ENCODE peak calls at places on chromosomes 2 and 18, in five cellular contexts. B is OCI-LY7, I is left lung, W is body of pancreas, H is hepatocyte. E is an unnamed sample.

GRCh38 chr2:231347081-231347480 is 48.4 kb upstream of the B3GNT7 start:
- DNase-seq in B (no peak), I (no peak), W (no peak), H (peak), E (no peak)

GRCh38 chr2:66170681-66171234 is 264.2 kb upstream of the MEIS1 start:
- DNase-seq in B (no peak), I (no peak), W (no peak), H (no peak), E (no peak)

GRCh38 chr2:62304429-62305417 is 108.8 kb downstream of the B3GNT2 start:
- DNase-seq in B (peak), I (peak), W (peak), H (peak), E (no peak)

GRCh38 chr2:156147594-156148330 is 184.8 kb downstream of the NR4A2 start:
- DNase-seq in B (no peak), I (no peak), W (no peak), H (no peak), E (no peak)

GRCh38 chr18:46627136-46627535 is 29.9 kb downstream of the LOXHD1 start:
- DNase-seq in B (no peak), I (no peak), W (no peak), H (no peak), E (no peak)

GRCh38 chr2:25595393-25595792 is 78.0 kb downstream of the DTNB start:
- DNase-seq in B (no peak), I (no peak), W (no peak), H (no peak), E (no peak)

GRCh38 chr2:219386532-219387280 is 1.0 kb downstream of the DNPEP start:
- DNase-seq in B (peak), I (no peak), W (no peak), H (no peak), E (no peak)

GRCh38 chr2:160667811-160668210 is 174.2 kb upstream of the RBMS1 start:
- DNase-seq in B (no peak), I (no peak), W (no peak), H (no peak), E (no peak)

GRCh38 chr2:223873672-223874071 is 36.3 kb upstream of the AP1S3 start:
- DNase-seq in B (no peak), I (no peak), W (no peak), H (no peak), E (no peak)

GRCh38 chr2:18077724-18078123 is 199.3 kb downstream of the KCNS3 start:
- DNase-seq in B (no peak), I (no peak), W (no peak), H (no peak), E (no peak)

GRCh38 chr2:28552045-28552823 is 56.4 kb downstream of the PLB1 start:
- DNase-seq in B (no peak), I (no peak), W (no peak), H (no peak), E (no peak)

GRCh38 chr2:148794558-148794957 is 80.5 kb upstream of the KIF5C start:
- DNase-seq in B (no peak), I (no peak), W (no peak), H (no peak), E (no peak)

GRCh38 chr18:46071894-46072867 is at the start of gene PSTPIP2:
- DNase-seq in B (no peak), I (peak), W (peak), H (peak), E (peak)

GRCh38 chr2:207265849-207266248 is 100.1 kb upstream of the KLF7 start:
- DNase-seq in B (no peak), I (no peak), W (no peak), H (no peak), E (no peak)

GRCh38 chr2:145411493-145411892 is 891.6 kb upstream of the ZEB2 start:
- DNase-seq in B (peak), I (no peak), W (no peak), H (no peak), E (no peak)

GRCh38 chr2:217672472-217672871 is 330.3 kb downstream of the TNS1 start:
- DNase-seq in B (no peak), I (no peak), W (no peak), H (peak), E (no peak)

GRCh38 chr2:27663160-27663462 is 303 bp downstream of the SUPT7L start:
- DNase-seq in B (no peak), I (peak), W (peak), H (no peak), E (no peak)

GRCh38 chr2:101792208-101792607 is 94.7 kb downstream of the MAP4K4 start:
- DNase-seq in B (no peak), I (no peak), W (no peak), H (no peak), E (no peak)

GRCh38 chr2:234764378-234764777 is 187.4 kb upstream of the SH3BP4 start:
- DNase-seq in B (no peak), I (no peak), W (no peak), H (no peak), E (no peak)

GRCh38 chr2:134347756-134348155 is 93.9 kb downstream of the MGAT5 start:
- DNase-seq in B (no peak), I (no peak), W (no peak), H (no peak), E (no peak)

GRCh38 chr2:52445720-52446119 is 1321.9 kb upstream of the CHAC2 start:
- DNase-seq in B (no peak), I (no peak), W (no peak), H (no peak), E (no peak)

GRCh38 chr2:178125862-178126261 is 13.6 kb downstream of the RBM45 start:
- DNase-seq in B (no peak), I (no peak), W (no peak), H (no peak), E (no peak)

GRCh38 chr2:1032030-1032429 is 81.4 kb downstream of the SNTG2 start:
- DNase-seq in B (no peak), I (no peak), W (no peak), H (no peak), E (no peak)

GRCh38 chr2:110712737-110713136 is 19.6 kb upstream of the ACOXL start:
- DNase-seq in B (no peak), I (no peak), W (no peak), H (no peak), E (no peak)

GRCh38 chr2:19785432-19785831 is 116.4 kb downstream of the TTC32 start:
- DNase-seq in B (no peak), I (no peak), W (no peak), H (no peak), E (no peak)

GRCh38 chr2:172438064-172438421 is 10.7 kb downstream of the ITGA6 start:
- DNase-seq in B (no peak), I (no peak), W (no peak), H (no peak), E (no peak)

GRCh38 chr2:218813771-218814460 is 17.7 kb downstream of the PRKAG3 start:
- DNase-seq in B (no peak), I (no peak), W (no peak), H (no peak), E (no peak)

GRCh38 chr2:43314299-43314927 is 88.0 kb upstream of the ZFP36L2 start:
- DNase-seq in B (no peak), I (no peak), W (no peak), H (no peak), E (no peak)

GRCh38 chr2:30641765-30642341 is 165.4 kb downstream of the CAPN13 start:
- DNase-seq in B (no peak), I (no peak), W (no peak), H (no peak), E (no peak)

GRCh38 chr2:45069711-45070664 is 60.7 kb upstream of the SIX2 start:
- DNase-seq in B (no peak), I (no peak), W (no peak), H (no peak), E (no peak)

GRCh38 chr2:172427990-172428840 is 829 bp downstream of the ITGA6 start:
- DNase-seq in B (no peak), I (peak), W (peak), H (peak), E (no peak)

DNA sequence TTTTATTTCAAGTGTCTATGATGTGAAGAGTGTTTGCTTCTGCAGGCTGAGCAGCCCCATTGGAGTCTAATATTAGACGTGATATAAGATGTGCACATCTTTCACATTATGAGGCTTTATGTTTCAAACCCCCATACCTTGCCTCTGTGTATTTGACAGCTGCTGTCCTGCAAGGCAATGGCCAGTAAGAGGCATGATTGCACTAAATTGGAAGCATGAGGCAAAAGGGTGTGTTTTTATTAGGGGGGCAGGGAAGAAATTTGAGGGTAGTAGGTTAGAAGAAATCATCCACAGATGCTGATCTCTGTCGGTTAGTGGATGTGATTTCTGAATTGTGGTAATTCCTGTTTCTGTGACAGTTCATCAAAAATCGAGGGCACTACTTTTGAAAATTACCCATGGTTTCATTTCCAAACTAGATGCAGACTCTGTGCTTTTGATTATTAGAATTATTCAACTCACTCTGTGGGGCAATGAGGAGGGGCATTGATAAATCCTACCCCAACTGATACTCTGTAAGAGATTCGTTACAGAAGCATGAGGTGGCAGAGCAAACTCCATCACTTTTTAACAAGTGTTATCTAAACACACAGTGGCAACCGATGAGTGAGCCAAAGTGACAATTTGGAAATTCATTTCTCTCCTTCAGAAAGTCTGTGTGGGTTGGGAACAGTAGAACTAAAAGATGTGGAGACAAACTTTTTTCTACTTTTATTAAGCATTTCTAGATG is 452.9 kb downstream of the ARHGAP15 start:
- DNase-seq in B (no peak), I (no peak), W (no peak), H (no peak), E (no peak)
- TF ChIP-seq CTCF in B (no peak), I (no peak), W (no peak), H (peak), E (no peak)

DNA sequence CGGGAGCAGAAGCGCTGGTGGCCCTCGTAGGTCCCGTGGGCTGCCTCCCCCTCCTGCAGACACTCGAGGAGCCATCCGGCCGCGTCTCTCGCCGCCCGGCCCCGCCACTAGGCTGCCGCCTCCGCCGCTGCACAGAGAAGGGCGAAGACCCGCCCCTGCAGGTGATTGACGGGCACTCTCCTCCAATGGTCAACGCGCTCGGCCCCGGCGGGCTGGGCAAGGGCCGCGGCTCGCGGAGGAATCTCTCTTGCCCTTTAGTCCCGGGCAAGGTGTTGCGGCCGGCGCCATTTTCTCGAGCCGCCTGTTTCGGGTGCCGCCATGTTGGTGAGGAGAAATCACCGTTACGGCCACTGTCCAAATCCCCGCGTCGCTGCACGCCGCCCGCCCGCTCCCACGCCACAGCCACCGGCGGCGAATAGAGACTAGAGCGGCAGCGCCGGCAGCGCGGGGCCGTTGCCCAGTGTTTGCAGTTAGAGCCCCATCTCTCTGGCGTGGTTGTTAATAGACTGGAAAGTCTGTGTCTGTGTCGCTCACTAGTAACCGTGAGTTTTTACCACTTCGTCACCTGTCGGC is at the start of gene ZC3H6:
- DNase-seq in B (peak), I (peak), W (peak), H (peak), E (peak)
- TF ChIP-seq CTCF in B (no peak), I (no peak), W (no peak), H (no peak), E (peak)

GRCh38 chr2:159187095-159187494 is 99.4 kb downstream of the WDSUB1 start:
- DNase-seq in B (no peak), I (no peak), W (no peak), H (no peak), E (no peak)

GRCh38 chr2:159186462-159186861 is 100.0 kb downstream of the WDSUB1 start:
- DNase-seq in B (no peak), I (no peak), W (no peak), H (no peak), E (no peak)

GRCh38 chr2:159188449-159188848 is 98.1 kb downstream of the WDSUB1 start:
- DNase-seq in B (no peak), I (no peak), W (no peak), H (no peak), E (no peak)

GRCh38 chr2:159183346-159183745 is 103.2 kb downstream of the WDSUB1 start:
- DNase-seq in B (no peak), I (no peak), W (no peak), H (no peak), E (no peak)

GRCh38 chr2:159185401-159186130 is 100.9 kb downstream of the WDSUB1 start:
- DNase-seq in B (no peak), I (no peak), W (peak), H (peak), E (no peak)
- TF ChIP-seq CTCF in B (no peak), I (no peak), W (no peak), H (peak), E (no peak)

GRCh38 chr2:47354817-47355653 is 47.9 kb upstream of the MSH2 start:
- DNase-seq in B (no peak), I (no peak), W (no peak), H (no peak), E (no peak)

GRCh38 chr2:47357475-47357874 is 45.5 kb upstream of the MSH2 start:
- DNase-seq in B (no peak), I (no peak), W (no peak), H (peak), E (peak)

GRCh38 chr2:47359375-47359868 is 43.5 kb upstream of the MSH2 start:
- DNase-seq in B (no peak), I (no peak), W (no peak), H (no peak), E (no peak)

GRCh38 chr2:47354013-47354816 is 48.7 kb upstream of the MSH2 start:
- DNase-seq in B (no peak), I (no peak), W (no peak), H (peak), E (peak)
- TF ChIP-seq CTCF in B (no peak), I (no peak), W (no peak), H (no peak), E (no peak)

GRCh38 chr18:55853268-55853667 is 265.3 kb upstream of the TCF4 start:
- DNase-seq in B (no peak), I (no peak), W (no peak), H (no peak), E (no peak)
- TF ChIP-seq CTCF in B (no peak), I (no peak), W (no peak), H (no peak), E (no peak)

DNA sequence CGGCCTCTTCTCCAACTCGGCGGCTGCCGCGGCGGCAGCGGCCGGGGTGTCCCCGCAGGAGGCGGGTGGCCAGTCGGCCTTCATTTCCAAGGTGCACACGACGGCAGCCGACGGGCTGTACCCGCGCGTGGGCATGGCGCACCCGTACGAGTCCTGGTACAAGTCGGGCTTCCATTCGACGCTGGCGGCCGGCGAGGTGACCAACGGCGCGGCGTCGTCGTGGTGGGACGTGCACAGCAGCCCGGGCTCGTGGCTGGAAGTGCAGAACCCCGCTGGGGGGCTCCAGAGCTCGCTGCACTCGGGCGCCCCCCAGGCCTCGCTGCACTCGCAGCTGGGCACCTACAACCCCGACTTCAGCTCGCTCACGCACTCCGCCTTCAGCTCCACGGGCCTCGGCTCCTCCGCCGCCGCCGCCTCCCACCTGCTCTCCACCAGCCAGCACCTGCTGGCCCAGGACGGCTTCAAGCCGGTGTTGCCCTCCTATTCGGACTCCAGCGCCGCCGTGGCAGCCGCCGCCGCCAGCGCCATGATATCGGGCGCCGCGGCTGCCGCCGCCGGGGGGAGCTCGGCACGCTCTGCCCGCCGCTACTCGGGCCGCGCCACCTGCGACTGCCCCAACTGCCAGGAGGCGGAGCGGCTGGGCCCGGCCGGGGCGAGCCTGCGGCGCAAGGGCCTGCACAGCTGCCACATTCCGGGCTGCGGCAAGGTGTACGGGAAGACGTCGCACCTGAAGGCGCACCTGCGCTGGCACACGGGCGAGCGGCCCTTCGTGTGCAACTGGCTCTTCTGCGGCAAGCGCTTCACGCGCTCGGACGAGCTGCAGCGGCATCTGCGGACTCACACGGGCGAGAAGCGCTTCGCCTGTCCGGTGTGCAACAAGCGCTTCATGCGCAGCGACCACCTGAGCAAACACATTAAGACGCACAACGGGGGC is 1.9 kb downstream of the SP9 start:
- DNase-seq in B (peak), I (no peak), W (peak), H (peak), E (no peak)
- TF ChIP-seq CTCF in B (peak), I (no peak), W (no peak), H (peak), E (no peak)

DNA sequence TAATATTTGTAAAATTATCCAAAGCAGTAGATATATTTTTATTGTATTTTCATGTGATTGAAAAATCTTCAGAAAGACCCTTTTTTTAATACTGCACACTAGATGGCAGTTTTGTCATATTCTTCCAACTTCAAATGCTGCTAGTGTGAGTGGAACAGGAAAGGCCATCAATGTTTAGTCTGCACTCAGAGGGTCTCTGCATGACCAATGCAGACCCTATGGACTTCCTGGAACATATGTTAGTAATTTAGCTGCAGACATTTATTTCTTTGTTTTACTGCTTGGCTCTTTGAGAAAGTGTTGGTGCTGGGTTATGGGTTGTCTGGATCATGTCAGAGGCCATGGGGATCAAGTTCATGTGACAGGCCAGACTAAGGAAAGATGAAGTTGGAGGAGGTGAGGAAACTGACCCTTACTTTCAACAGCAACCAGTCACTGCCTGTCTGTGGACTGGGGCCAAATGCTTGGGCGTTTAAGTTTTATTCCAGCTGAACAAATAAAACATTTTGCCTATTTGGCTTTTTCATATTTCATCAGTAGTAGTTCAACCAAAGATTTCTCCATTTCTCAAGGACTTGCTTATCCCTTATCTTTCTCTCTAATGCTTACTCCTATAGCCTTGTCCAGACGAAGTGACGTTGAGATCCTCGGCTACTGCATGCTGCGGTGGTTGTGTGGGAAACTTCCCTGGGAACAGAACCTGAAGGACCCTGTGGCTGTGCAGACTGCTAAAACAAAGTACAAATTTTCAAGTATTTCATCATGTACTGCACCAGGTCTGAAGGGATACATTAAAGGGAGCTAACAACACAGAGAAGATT is 84.8 kb downstream of the VRK2 start:
- DNase-seq in B (peak), I (no peak), W (peak), H (peak), E (no peak)
- TF ChIP-seq CTCF in B (peak), I (no peak), W (no peak), H (peak), E (no peak)

DNA sequence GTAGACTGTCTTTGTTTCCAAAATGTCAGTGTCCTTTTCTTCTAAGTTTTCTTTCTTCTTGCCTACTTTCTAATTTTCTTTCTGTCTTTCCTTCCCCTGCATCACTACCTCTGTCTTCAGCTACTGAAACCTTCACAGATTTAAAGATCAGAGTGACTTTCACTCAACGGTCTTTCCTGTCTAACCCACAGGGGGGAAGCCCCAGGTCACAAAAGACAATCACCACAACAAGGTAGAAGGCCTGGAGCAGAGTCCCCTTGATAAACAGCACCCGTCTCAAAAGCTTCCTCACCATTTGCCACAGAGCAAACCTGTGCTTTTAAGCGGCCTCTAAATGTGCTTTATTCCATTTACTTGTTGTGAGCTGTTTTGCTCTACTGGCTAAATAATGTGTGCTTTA is 665.4 kb downstream of the BCL11A start:
- DNase-seq in B (peak), I (no peak), W (no peak), H (peak), E (no peak)
- TF ChIP-seq CTCF in B (peak), I (no peak), W (no peak), H (no peak), E (no peak)

E was measured in sigmoid colon.